ENCODE peak calls at places on chromosomes 11 and 22, in five cellular contexts. G is uterus; W is naive thymus-derived CD4-positive, alpha-beta T cell; X is WERI-Rb-1; N is testis. L is an unnamed sample.

GRCh38 chr11:60925685-60926267 is 1.5 kb downstream of the TMEM132A start:
- DNase-seq in N (no peak), W (no peak), X (no peak), G (no peak), L (no peak)

GRCh38 chr11:111764621-111765020 is 1.6 kb downstream of the PPP2R1B start:
- DNase-seq in G (no peak), N (peak; percentile 69), X (no peak), W (no peak), L (no peak)

GRCh38 chr11:72821920-72822799 is 7.9 kb downstream of the ATG16L2 start:
- DNase-seq in X (peak; percentile 92), N (peak; percentile 95), W (peak; percentile 71), G (peak; percentile 94), L (peak; percentile 88)

GRCh38 chr11:65468874-65469333 is 29.9 kb upstream of the MALAT1 start:
- DNase-seq in W (peak; percentile 45), N (peak; percentile 67), X (peak; percentile 88), G (no peak), L (no peak)

GRCh38 chr22:25153961-25154685 is 45.5 kb upstream of the CRYBB3 start:
- DNase-seq in N (no peak), G (no peak), W (no peak), X (peak; percentile 57), L (peak; percentile 86)

GRCh38 chr11:46181387-46181786 is 60.1 kb upstream of the PHF21A start:
- DNase-seq in G (no peak), X (no peak), N (no peak), W (no peak), L (no peak)

GRCh38 chr22:22818861-22819855 is 68.5 kb upstream of the IGLL5 start:
- DNase-seq in X (peak; percentile 26), G (no peak), W (peak; percentile 52), N (no peak), L (no peak)

GRCh38 chr11:102470257-102470656 is 17.7 kb upstream of the TMEM123 start:
- DNase-seq in W (peak; percentile 75), N (no peak), X (no peak), G (no peak), L (no peak)

GRCh38 chr11:64675417-64676252 is 47.4 kb downstream of the NRXN2 start:
- DNase-seq in W (no peak), N (peak; percentile 73), G (peak; percentile 62), X (peak; percentile 62), L (peak; percentile 94)

GRCh38 chr11:114134870-114135269 is 75.4 kb downstream of the ZBTB16 start:
- DNase-seq in N (no peak), X (no peak), G (no peak), W (no peak), L (no peak)

GRCh38 chr11:65314501-65315203 is at the start of gene CDC42EP2:
- DNase-seq in W (peak; percentile 54), G (peak; percentile 93), N (peak; percentile 88), X (peak; percentile 84), L (peak; percentile 71)

GRCh38 chr11:110524227-110524626 is 94.5 kb downstream of the FDX1 start:
- DNase-seq in W (no peak), G (no peak), N (no peak), X (no peak), L (no peak)

GRCh38 chr11:45926536-45927331 is 4.3 kb downstream of the LARGE2 start:
- DNase-seq in W (no peak), G (no peak), N (no peak), X (no peak), L (no peak)

GRCh38 chr11:57294225-57295131 is 30.3 kb downstream of the TNKS1BP1 start:
- DNase-seq in G (no peak), N (peak; percentile 33), X (no peak), W (no peak), L (no peak)

GRCh38 chr11:66048525-66049313 is at the start of gene GAL3ST3:
- DNase-seq in X (peak; percentile 69), W (no peak), G (no peak), N (no peak), L (no peak)

GRCh38 chr11:110377451-110377850 is 52.3 kb upstream of the FDX1 start:
- DNase-seq in X (no peak), G (no peak), N (no peak), W (no peak), L (no peak)

GRCh38 chr11:18844753-18845367 is 53.3 kb upstream of the PTPN5 start:
- DNase-seq in W (no peak), X (no peak), N (no peak), G (no peak), L (no peak)

GRCh38 chr22:27843441-27843840 is 41.9 kb upstream of the MN1 start:
- DNase-seq in W (no peak), X (no peak), G (peak; percentile 12), N (peak; percentile 12), L (no peak)

GRCh38 chr11:128496684-128497056 is 90.7 kb downstream of the ETS1 start:
- DNase-seq in X (no peak), N (no peak), G (no peak), W (no peak), L (peak; percentile 60)

GRCh38 chr11:90241414-90241813 is 18.6 kb upstream of the CHORDC1 start:
- DNase-seq in W (no peak), N (no peak), G (no peak), X (no peak), L (no peak)

GRCh38 chr11:85379066-85379465 is 248.1 kb downstream of the DLG2 start:
- DNase-seq in N (no peak), W (no peak), X (no peak), G (no peak), L (no peak)

GRCh38 chr11:108324587-108324986 is 101.7 kb downstream of the ATM start:
- DNase-seq in N (no peak), X (no peak), G (no peak), W (no peak), L (no peak)

GRCh38 chr11:64437426-64437825 is 78.5 kb downstream of the RPS6KA4 start:
- DNase-seq in X (no peak), W (no peak), N (no peak), G (no peak), L (no peak)

GRCh38 chr22:27133951-27134664 is 476.7 kb downstream of the MIAT start:
- DNase-seq in W (no peak), N (no peak), G (peak; percentile 46), X (no peak), L (peak; percentile 12)

GRCh38 chr11:32137263-32137662 is 46.4 kb downstream of the RCN1 start:
- DNase-seq in X (no peak), N (no peak), W (no peak), G (no peak), L (no peak)

GRCh38 chr11:83192846-83193245 is 666 bp upstream of the ANKRD42 start:
- DNase-seq in G (no peak), N (no peak), W (no peak), X (no peak), L (no peak)

GRCh38 chr11:128830290-128830813 is 36.7 kb downstream of the KCNJ1 start:
- DNase-seq in G (no peak), N (no peak), X (no peak), W (peak; percentile 50), L (no peak)

DNA sequence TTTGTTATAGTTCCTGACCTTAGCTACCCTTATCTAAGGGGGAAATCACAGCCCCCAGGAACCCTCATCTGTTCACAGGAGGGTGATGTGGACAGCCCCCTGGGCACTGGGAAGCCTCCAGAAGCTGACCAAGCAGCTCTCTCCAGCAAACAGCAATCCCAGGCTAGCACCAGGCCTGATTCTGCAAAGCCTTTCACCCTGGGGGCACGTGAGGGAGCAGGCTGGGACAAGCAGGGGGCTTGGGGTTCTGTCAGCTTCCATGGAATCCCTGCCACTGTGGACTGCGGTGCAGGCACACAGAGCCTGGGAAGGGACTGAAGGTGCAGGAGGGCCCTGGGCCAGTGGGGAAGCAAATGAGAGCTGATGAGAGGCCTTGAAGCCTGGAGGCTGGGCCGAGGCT is 2.1 kb downstream of the PGAP2 start:
- DNase-seq in W (no peak), N (no peak), X (no peak), G (no peak), L (no peak)
- H3K27ac ChIP-seq in W (no peak overlapping the region), N (no peak overlapping the region), X (no peak overlapping the region), G (no peak overlapping the region), L (peak overlapping the region; percentile 57)

GRCh38 chr22:30922151-30922611 is 46.4 kb downstream of the MORC2 start:
- DNase-seq in G (peak; percentile 65), N (peak; percentile 77), W (peak; percentile 82), X (peak; percentile 74), L (peak; percentile 41)
- H3K4me3 ChIP-seq in G (peak overlapping the region; percentile 29), N (peak overlapping the region; percentile 29), W (peak overlapping the region; percentile 44), X (peak overlapping the region; percentile 54), L (peak overlapping the region; percentile 54)

DNA sequence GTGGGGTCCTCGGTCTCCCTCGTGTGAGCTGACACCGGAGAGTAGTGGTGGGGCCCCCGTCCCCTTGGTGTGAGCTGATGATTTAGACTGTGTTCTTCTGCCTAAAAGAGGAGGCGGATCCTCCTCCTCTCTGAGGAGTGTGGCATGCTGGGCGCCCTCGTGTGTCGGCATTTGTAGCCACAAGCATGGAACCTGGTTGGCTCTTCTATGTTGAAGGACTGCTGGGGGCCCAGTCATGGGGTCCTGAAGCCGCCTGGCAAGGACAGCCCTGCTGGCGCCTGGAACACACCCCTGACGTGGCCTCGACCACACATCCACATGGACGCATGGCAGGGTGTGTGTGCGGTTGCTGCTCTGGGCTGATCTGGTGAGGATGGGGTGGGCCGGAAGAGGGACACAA is 50.2 kb downstream of the AP2A2 start:
- DNase-seq in G (no peak), X (peak; percentile 39), N (no peak), W (no peak), L (no peak)
- H3K36me3 ChIP-seq in G (no peaks in the 10 kb centered on the region), X (peaks cover 56% of the 10 kb centered on the region), N (no peaks in the 10 kb centered on the region), W (peaks cover 13% of the 10 kb centered on the region), L (peaks cover 46% of the 10 kb centered on the region)

DNA sequence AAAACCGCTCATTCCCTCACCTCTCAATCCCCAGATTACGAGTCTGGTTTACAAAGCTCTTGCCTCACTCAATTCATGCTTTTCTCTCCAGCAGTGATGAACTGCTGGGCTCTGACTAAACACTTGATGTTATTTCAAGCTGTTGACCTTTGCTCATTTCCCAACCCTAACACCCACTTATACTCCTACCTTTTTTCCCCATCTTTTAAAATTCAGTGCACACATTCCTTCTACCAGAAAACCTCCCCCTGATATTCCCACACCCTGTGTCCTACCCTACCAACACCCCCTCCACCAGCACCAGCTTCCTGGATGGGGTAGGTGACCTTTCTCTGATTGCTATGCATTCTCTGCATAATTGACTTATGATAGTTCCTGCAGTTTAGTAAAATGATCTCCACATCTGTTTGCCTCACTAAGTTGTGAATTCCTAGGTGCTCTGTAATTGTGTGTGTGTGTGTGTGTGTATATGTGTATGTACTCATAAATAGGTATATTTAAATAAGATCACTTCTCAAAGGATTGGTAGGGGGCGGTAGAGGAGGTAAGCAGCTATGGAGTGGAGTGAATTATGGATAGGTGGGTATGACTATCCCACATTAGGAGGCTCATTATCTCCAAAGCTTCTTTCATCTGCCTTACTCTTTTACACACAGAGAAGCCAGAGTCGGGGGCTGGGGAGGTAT is 842 bp downstream of the HEPACAM start:
- DNase-seq in X (no peak), W (no peak), G (no peak), N (no peak), L (no peak)
- H3K27ac ChIP-seq in X (no peak overlapping the region), W (no peak overlapping the region), G (no peak overlapping the region), N (no peak overlapping the region), L (no peak overlapping the region)

GRCh38 chr11:58977470-58977869 is 38.2 kb downstream of the GLYATL1 start:
- DNase-seq in N (no peak), W (no peak), X (no peak), G (no peak), L (no peak)
- H3K4me3 ChIP-seq in N (no peak overlapping the region), W (no peak overlapping the region), X (no peak overlapping the region), G (no peak overlapping the region), L (no peak overlapping the region)